ENCODE peak calls at places on chromosome 15, in seven cellular contexts. V, S, K, A, R, L and H are unnamed samples. For H3K9me3, the result is how much of the 10 kb centered on the place peaks cover.

GRCh38 chr15:31263751-31264533 is 62.7 kb upstream of the KLF13 start:
- DNase-seq in L (peak), R (no peak), A (peak), S (peak), K (peak), V (no peak), H (no peak)

GRCh38 chr15:80580107-80580506 is 115.0 kb upstream of the ABHD17C start:
- DNase-seq in S (no peak), A (no peak), R (peak), K (no peak), L (no peak), V (peak), H (no peak)

GRCh38 chr15:95875141-95875643 is 455.3 kb upstream of the NR2F2 start:
- DNase-seq in K (no peak), V (peak), A (no peak), L (peak), R (no peak), S (no peak), H (no peak)

GRCh38 chr15:39666671-39667070 is 85.8 kb downstream of the THBS1 start:
- DNase-seq in A (no peak), K (no peak), S (no peak), V (no peak), R (no peak), L (no peak), H (peak)

GRCh38 chr15:85313339-85313738 is 67.1 kb upstream of the AKAP13 start:
- DNase-seq in A (no peak), S (no peak), V (no peak), R (no peak), L (no peak), K (no peak), H (no peak)

GRCh38 chr15:92391640-92392039 is 2.0 kb upstream of the ST8SIA2 start:
- DNase-seq in S (no peak), L (peak), V (peak), K (no peak), A (no peak), R (peak), H (no peak)

GRCh38 chr15:74497584-74497983 is 36.6 kb upstream of the UBL7 start:
- DNase-seq in V (peak), S (no peak), A (peak), R (no peak), K (no peak), L (no peak), H (no peak)

GRCh38 chr15:85543741-85544155 is 163.3 kb downstream of the AKAP13 start:
- DNase-seq in R (no peak), A (no peak), L (no peak), K (peak), V (no peak), S (peak), H (peak)

GRCh38 chr15:40847225-40847961 is 3.5 kb downstream of the SPINT1 start:
- DNase-seq in K (peak), R (peak), A (peak), S (no peak), L (peak), V (peak), H (no peak)

GRCh38 chr15:62569460-62570404 is 404.6 kb upstream of the C2CD4B start:
- DNase-seq in R (peak), S (peak), K (peak), V (peak), L (no peak), A (no peak), H (no peak)

GRCh38 chr15:45307230-45307924 is 55.3 kb downstream of the SLC28A2 start:
- DNase-seq in L (no peak), S (no peak), V (peak), A (peak), K (no peak), R (peak), H (no peak)

GRCh38 chr15:39595621-39596221 is 14.8 kb downstream of the THBS1 start:
- DNase-seq in A (no peak), R (no peak), L (no peak), V (peak), S (no peak), K (no peak), H (no peak)

GRCh38 chr15:38555686-38556334 is 8.8 kb downstream of the RASGRP1 start:
- DNase-seq in A (no peak), R (no peak), S (no peak), K (no peak), V (no peak), L (no peak), H (no peak)

GRCh38 chr15:47820047-47820779 is 102.9 kb downstream of the SEMA6D start:
- DNase-seq in K (no peak), L (no peak), R (no peak), V (peak), S (no peak), A (no peak), H (no peak)

GRCh38 chr15:89096664-89097063 is 8.4 kb downstream of the ABHD2 start:
- DNase-seq in L (no peak), R (no peak), K (peak), V (no peak), A (no peak), S (no peak), H (no peak)

GRCh38 chr15:53216036-53216435 is 425.9 kb upstream of the ONECUT1 start:
- DNase-seq in L (no peak), R (no peak), V (no peak), K (no peak), S (no peak), A (no peak), H (no peak)

GRCh38 chr15:80579611-80580010 is 115.5 kb upstream of the ABHD17C start:
- DNase-seq in A (no peak), K (no peak), L (no peak), S (no peak), R (no peak), V (no peak), H (no peak)

GRCh38 chr15:29139540-29140459 is 129.8 kb downstream of the NSMCE3 start:
- DNase-seq in V (peak), A (no peak), R (peak), K (no peak), S (peak), L (peak), H (no peak)

DNA sequence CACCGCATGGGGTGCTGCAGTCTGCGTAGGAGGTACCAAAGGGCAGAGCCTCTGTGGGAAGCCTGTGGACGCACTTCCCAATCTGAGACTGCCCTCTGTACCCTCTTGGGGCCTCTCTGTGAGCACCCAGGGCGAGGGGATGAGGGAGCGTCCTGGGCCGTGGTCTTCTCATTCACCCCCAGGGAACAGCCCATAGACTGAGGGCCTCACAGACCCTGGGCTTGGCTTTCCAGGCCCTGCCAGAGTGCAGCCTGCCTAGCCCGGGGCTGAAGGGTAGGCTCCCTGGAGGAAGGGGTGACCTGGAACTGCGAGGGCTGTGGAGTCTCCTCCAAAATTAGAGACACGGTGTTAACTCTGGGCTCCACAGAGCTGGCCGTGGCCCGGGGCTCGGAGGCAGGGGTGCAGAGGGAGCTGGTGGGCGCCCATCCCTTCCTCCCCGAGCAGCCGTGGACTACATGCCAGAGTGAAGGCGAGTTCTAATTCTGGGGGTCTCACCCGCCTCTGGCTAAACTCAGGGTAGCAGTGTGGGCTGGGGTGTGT is 468 bp upstream of the SPTBN5 start:
- DNase-seq in K (no peak), S (no peak), R (no peak), V (no peak), A (no peak), L (no peak), H (no peak)
- H3K4me3 ChIP-seq in K (peak), S (no peak), R (no peak), V (peak), A (no peak), L (no peak), H (no peak)

GRCh38 chr15:64951777-64952418 is 37.8 kb downstream of the SPG21 start:
- DNase-seq in K (no peak), S (no peak), R (no peak), A (no peak), V (no peak), L (no peak), H (no peak)
- H3K27ac ChIP-seq in K (no peak), S (no peak), R (no peak), A (no peak), V (no peak), L (no peak), H (no peak)

GRCh38 chr15:100250166-100250800 is 91.5 kb downstream of the ADAMTS17 start:
- DNase-seq in L (no peak), V (no peak), K (no peak), S (no peak), A (no peak), R (no peak), H (no peak)

GRCh38 chr15:100247228-100248225 is 94.2 kb downstream of the ADAMTS17 start:
- DNase-seq in K (no peak), R (no peak), L (no peak), S (no peak), V (peak), A (no peak), H (no peak)

GRCh38 chr15:100252359-100252758 is 89.4 kb downstream of the ADAMTS17 start:
- DNase-seq in K (no peak), R (no peak), L (no peak), A (no peak), S (no peak), V (no peak), H (no peak)

GRCh38 chr15:100248236-100248635 is 93.5 kb downstream of the ADAMTS17 start:
- DNase-seq in S (no peak), V (no peak), R (no peak), K (no peak), A (no peak), L (no peak), H (no peak)

DNA sequence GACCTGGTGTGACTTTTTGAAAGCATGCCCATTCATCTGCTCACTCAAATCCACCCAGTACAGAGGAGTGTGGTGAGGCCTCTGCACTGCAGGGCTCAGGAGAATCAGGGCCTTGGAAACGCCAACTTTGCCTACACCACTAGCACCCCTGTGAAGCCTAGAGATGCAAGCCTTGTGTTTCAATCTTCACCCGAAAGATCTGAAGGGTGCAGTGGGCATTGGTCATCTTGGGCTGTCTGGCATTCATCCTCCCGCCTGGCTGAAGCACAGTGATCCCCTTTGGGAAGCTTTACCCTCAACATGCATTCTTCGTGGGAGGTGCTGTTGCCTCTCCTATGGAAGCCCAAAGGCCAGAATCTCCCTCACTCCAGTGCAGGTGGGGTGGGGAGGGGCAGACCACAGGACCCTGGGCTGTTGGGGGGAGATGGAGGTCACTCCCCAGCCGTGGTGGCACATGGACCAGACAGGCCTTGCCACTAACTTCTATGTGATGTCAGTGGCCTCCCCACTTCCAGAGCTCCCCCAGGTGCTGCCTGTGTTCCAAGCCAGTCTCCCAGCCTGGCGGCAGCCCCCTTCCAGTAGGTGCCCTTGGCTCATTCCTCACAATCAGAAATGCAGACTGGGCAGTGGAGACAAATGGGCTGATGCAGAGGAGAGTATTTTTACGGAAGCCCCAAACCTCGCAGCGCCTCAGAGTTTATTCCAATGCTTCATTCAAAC is 92.5 kb downstream of the ADAMTS17 start:
- DNase-seq in V (no peak), R (no peak), L (no peak), K (no peak), A (no peak), S (no peak), H (no peak)
- H3K9me3 ChIP-seq in V (under half), R (under half), L (under half), K (under half), A (under half), S (under half), H (under half)

GRCh38 chr15:34927726-34928125 is 41.8 kb downstream of the AQR start:
- DNase-seq in V (peak), A (no peak), K (no peak), L (no peak), R (peak), S (no peak), H (no peak)
- H3K4me3 ChIP-seq in V (no peak), A (no peak), K (no peak), L (no peak), R (no peak), S (no peak), H (no peak)

GRCh38 chr15:64878708-64879107 is 33.0 kb upstream of the ANKDD1A start:
- DNase-seq in L (no peak), V (no peak), A (no peak), S (no peak), R (no peak), K (peak), H (no peak)

GRCh38 chr15:64888336-64888735 is 23.4 kb upstream of the ANKDD1A start:
- DNase-seq in S (no peak), A (no peak), L (no peak), V (no peak), R (no peak), K (no peak), H (no peak)

GRCh38 chr15:64883097-64883581 is 28.6 kb upstream of the ANKDD1A start:
- DNase-seq in K (no peak), A (peak), L (no peak), R (no peak), V (no peak), S (no peak), H (no peak)

DNA sequence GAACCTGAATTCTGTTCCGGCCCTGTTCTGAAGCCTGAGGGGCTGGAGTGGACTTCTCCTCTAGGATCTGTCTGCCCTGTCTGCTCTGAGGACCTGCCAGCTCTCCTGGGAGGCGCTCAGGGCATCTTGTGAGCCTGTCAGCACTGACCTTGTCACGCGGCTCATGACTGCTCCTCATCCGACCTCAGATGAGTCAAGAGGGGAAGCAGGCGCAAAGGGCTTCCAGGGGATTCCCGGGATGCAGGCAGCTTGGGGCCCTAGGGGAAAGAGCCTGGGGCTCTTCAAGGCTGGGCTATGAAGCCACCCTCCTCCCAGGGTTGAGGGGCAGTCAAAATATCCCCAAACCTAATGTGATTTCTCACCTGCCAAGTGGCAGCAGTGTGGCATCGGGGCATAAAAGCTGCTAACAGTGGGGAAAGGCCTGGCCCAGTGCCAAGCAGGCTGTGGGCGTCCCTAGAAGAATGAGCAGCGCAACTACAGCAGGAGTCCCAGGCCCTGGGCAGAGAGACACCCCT is 27.6 kb upstream of the ANKDD1A start:
- DNase-seq in S (peak), A (peak), V (peak), K (peak), L (peak), R (peak), H (no peak)
- H3K27ac ChIP-seq in S (peak), A (peak), V (no peak), K (peak), L (no peak), R (peak), H (no peak)

DNA sequence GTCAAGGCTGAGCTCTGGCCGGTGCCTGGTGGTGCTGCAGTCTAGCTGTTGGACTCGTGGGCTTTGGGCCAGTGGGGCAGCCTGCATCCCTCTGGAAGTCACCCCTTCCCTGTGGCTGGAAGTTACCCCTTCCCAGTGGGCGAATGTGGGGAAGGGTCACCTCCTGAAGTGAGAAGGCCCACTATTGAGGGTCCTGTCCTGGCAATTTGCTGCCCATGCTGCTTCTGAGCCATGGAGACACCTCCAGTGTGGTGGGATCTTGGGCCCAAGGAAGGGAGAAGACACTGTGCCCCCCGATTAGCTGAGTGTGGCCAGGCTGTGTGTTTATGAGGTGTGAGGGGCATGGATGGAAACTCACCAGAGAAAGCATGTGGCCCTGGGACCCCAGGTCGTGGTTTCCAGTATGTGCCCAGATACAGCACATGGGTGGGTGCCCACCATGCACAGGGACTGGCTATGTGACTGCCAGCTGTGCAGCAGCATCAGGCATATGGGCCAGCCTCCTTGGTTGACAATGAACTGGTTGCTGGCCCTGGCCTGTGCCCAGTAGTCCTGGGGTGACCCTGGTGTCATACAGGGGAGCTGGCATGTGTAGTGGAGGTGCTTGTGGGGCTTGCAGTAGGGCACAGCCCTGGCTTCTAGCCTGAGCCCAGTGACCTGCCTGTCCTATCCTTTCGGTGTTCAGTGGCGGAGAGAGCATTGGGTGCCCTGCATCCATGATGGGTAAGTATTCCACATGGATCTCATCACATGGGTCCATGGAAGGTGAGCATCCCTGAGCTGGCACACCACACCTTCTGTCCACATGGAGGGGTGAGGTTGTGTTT is 221.2 kb downstream of the SNRPN start:
- DNase-seq in R (no peak), L (peak), S (peak), V (no peak), K (peak), A (no peak), H (no peak)
- H3K9me3 ChIP-seq in R (under half), L (half or more), S (under half), V (under half), K (under half), A (under half), H (under half)

GRCh38 chr15:69031013-69032001 is 16.8 kb downstream of the NOX5 start:
- DNase-seq in V (peak), R (peak), K (peak), S (peak), L (no peak), A (no peak), H (peak)
- H3K4me3 ChIP-seq in V (peak), R (peak), K (no peak), S (peak), L (no peak), A (no peak), H (peak)

GRCh38 chr15:57663262-57663661 is 43.3 kb upstream of the POLR2M start:
- DNase-seq in R (no peak), L (no peak), V (no peak), S (no peak), K (no peak), A (no peak), H (no peak)

GRCh38 chr15:57667171-57667924 is 39.2 kb upstream of the POLR2M start:
- DNase-seq in K (no peak), A (no peak), V (peak), R (peak), L (no peak), S (no peak), H (no peak)

GRCh38 chr15:57665939-57666338 is 40.6 kb upstream of the POLR2M start:
- DNase-seq in S (no peak), L (no peak), A (no peak), V (no peak), R (no peak), K (no peak), H (no peak)

GRCh38 chr15:57662802-57663201 is 43.7 kb upstream of the POLR2M start:
- DNase-seq in A (no peak), K (no peak), L (no peak), R (no peak), S (no peak), V (no peak), H (no peak)

DNA sequence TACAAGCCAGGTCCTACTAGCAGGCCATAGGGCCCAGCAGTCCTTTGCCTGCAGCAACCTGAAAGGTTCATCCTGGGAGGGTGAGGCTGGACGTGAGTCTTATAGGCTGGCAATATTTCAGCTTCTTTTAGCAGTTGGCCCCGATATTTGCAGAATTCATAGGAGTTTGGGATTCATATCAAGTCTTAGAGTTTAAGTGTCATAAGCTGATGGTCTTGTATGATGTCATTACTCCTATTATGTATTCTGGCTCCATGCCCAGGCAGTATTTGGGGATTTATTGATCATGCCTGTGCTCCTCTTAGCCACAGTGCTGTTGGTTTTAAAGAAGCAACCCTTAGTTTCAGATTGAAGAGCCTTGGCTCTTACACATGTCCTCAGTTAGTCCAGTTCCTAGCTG is 41.3 kb upstream of the POLR2M start:
- DNase-seq in A (no peak), K (no peak), R (no peak), L (no peak), V (no peak), S (no peak), H (no peak)
- H3K27ac ChIP-seq in A (no peak), K (no peak), R (no peak), L (no peak), V (no peak), S (no peak), H (no peak)

GRCh38 chr15:94225616-94226015 is 5.7 kb upstream of the MCTP2 start:
- DNase-seq in A (no peak), K (no peak), V (no peak), S (no peak), R (no peak), L (no peak), H (no peak)
- H3K9me3 ChIP-seq in A (under half), K (under half), V (under half), S (under half), R (under half), L (under half), H (under half)

GRCh38 chr15:58865420-58865880 is 68.0 kb downstream of the SLTM start:
- DNase-seq in S (no peak), A (no peak), L (no peak), K (no peak), V (no peak), R (no peak), H (no peak)
- H3K4me3 ChIP-seq in S (peak), A (no peak), L (no peak), K (peak), V (no peak), R (no peak), H (peak)